ENCODE peak calls at places on chromosomes 4 and X, in six cellular contexts. W is activated T-helper 1 cell treated with anti-CD3 and anti-CD28 coated beads, Interleukin-12 subunit alpha, Interleukin-12 subunit beta, Interleukin-2, Interleukin-4 antibody, amounts not matched to agents 30 ng/mL and 10 ng/mL and 1 ng/mL, durations not matched to agents 14 hours and 24 hours and 36 hours; R is ecto neural progenitor cell; L is HCEC 1CT; P is activated CD8-positive, alpha-beta memory T cell treated with anti-CD3 and anti-CD28 coated beads, Interleukin-2, amount 50 U/mL, for 4 hours; A is amygdala. Q is an unnamed sample.

GRCh38 chr4:155762351-155762750 is 3.5 kb downstream of the GUCY1B1 start:
- DNase-seq in W (no peak), R (no peak), L (no peak), P (no peak), A (no peak), Q (no peak)

GRCh38 chr4:54228064-54228527 is 997 bp upstream of the PDGFRA start:
- DNase-seq in W (no peak), R (peak), L (peak), P (no peak), A (no peak), Q (no peak)

GRCh38 chrX:32150141-32150540 is 1061.2 kb downstream of the DMD start:
- DNase-seq in W (no peak), R (no peak), L (no peak), P (no peak), A (no peak), Q (no peak)

GRCh38 chr4:95051689-95052026 is 293.9 kb downstream of the BMPR1B start:
- DNase-seq in W (no peak), R (no peak), L (no peak), P (no peak), A (no peak), Q (no peak)

GRCh38 chr4:85228264-85228663 is 246.7 kb upstream of the ARHGAP24 start:
- DNase-seq in W (no peak), R (no peak), L (no peak), P (no peak), A (no peak), Q (no peak)

GRCh38 chr4:47031011-47031678 is at the start of gene GABRB1:
- DNase-seq in W (no peak), R (peak), L (peak), P (no peak), A (no peak), Q (no peak)

GRCh38 chrX:103513476-103514108 is 5.7 kb downstream of the RAB40A start:
- DNase-seq in W (no peak), R (no peak), L (no peak), P (no peak), A (no peak), Q (no peak)

GRCh38 chr4:2105559-2105958 is 46.4 kb downstream of the NAT8L start:
- DNase-seq in W (no peak), R (no peak), L (peak), P (no peak), A (no peak), Q (no peak)

GRCh38 chrX:118272237-118272636 is 73.7 kb upstream of the WDR44 start:
- DNase-seq in W (no peak), R (no peak), L (peak), P (no peak), A (no peak), Q (no peak)

GRCh38 chrX:38458071-38458470 is 103.3 kb upstream of the TSPAN7 start:
- DNase-seq in W (no peak), R (no peak), L (no peak), P (no peak), A (no peak), Q (no peak)

GRCh38 chr4:139299536-139299935 is 1.8 kb upstream of the NAA15 start:
- DNase-seq in W (no peak), R (no peak), L (no peak), P (no peak), A (no peak), Q (no peak)

GRCh38 chr4:25442863-25443307 is 65.8 kb downstream of the ANAPC4 start:
- DNase-seq in W (no peak), R (no peak), L (no peak), P (no peak), A (no peak), Q (no peak)

GRCh38 chrX:27444093-27444908 is 18.8 kb downstream of the PPP4R3C start:
- DNase-seq in W (no peak), R (no peak), L (no peak), P (no peak), A (no peak), Q (no peak)

GRCh38 chr4:533318-534100 is 34.5 kb downstream of the PIGG start:
- DNase-seq in W (no peak), R (no peak), L (no peak), P (no peak), A (no peak), Q (no peak)

GRCh38 chr4:73593631-73594241 is 26.5 kb downstream of the RASSF6 start:
- DNase-seq in W (no peak), R (no peak), L (peak), P (no peak), A (no peak), Q (no peak)

GRCh38 chr4:147453561-147454141 is 27.2 kb upstream of the EDNRA start:
- DNase-seq in W (no peak), R (no peak), L (no peak), P (no peak), A (no peak), Q (no peak)

GRCh38 chr4:88765729-88766128 is 68.1 kb upstream of the NAP1L5 start:
- DNase-seq in W (no peak), R (no peak), L (peak), P (no peak), A (no peak), Q (no peak)

GRCh38 chrX:56793112-56793430 is 64.0 kb downstream of the NBDY start:
- DNase-seq in W (no peak), R (peak), L (no peak), P (no peak), A (no peak), Q (no peak)

GRCh38 chr4:140944539-140944938 is 188.4 kb upstream of the TBC1D9 start:
- DNase-seq in W (no peak), R (no peak), L (peak), P (no peak), A (no peak), Q (no peak)

GRCh38 chr4:111433436-111433835 is 711.8 kb upstream of the FAM241A start:
- DNase-seq in W (no peak), R (no peak), L (no peak), P (no peak), A (no peak), Q (no peak)

GRCh38 chr4:150423074-150423473 is 158.9 kb upstream of the MAB21L2 start:
- DNase-seq in W (no peak), R (no peak), L (no peak), P (no peak), A (no peak), Q (no peak)

GRCh38 chr4:26779674-26780073 is 81.0 kb upstream of the STIM2 start:
- DNase-seq in W (no peak), R (no peak), L (no peak), P (no peak), A (no peak), Q (no peak)

GRCh38 chr4:56907009-56907408 is 691 bp upstream of the REST start:
- DNase-seq in W (no peak), R (peak), L (no peak), P (peak), A (no peak), Q (no peak)

GRCh38 chrX:97189668-97190067 is 306.0 kb downstream of the RPA4 start:
- DNase-seq in W (no peak), R (no peak), L (no peak), P (no peak), A (no peak), Q (no peak)

GRCh38 chr4:152063301-152064235 is 302.8 kb upstream of the GATB start:
- DNase-seq in W (peak), R (no peak), L (no peak), P (peak), A (no peak), Q (peak)

GRCh38 chrX:39936886-39937770 is 160.6 kb downstream of the BCOR start:
- DNase-seq in W (no peak), R (no peak), L (no peak), P (peak), A (no peak), Q (no peak)

GRCh38 chrX:130246084-130246483 is 22.6 kb downstream of the ZNF280C start:
- DNase-seq in W (no peak), R (no peak), L (no peak), P (no peak), A (no peak), Q (no peak)

GRCh38 chrX:146615807-146616206 is 193.8 kb upstream of the CXorf51B start:
- DNase-seq in W (no peak), R (no peak), L (no peak), P (no peak), A (no peak), Q (no peak)

GRCh38 chrX:107773906-107774435 is 1.6 kb downstream of the TSC22D3 start:
- DNase-seq in W (no peak), R (no peak), L (no peak), P (no peak), A (no peak), Q (no peak)

GRCh38 chrX:154457491-154458115 is 478 bp upstream of the PLXNA3 start:
- DNase-seq in W (peak), R (no peak), L (no peak), P (peak), A (no peak), Q (peak)

GRCh38 chrX:107272431-107272921 is 66.1 kb downstream of the DNAAF6 start:
- DNase-seq in W (no peak), R (peak), L (no peak), P (no peak), A (no peak), Q (no peak)

GRCh38 chr4:12439633-12440305 is 1011.1 kb upstream of the HS3ST1 start:
- DNase-seq in W (no peak), R (no peak), L (no peak), P (no peak), A (no peak), Q (no peak)

GRCh38 chr4:122960298-122960985 is 38.0 kb upstream of the NUDT6 start:
- DNase-seq in W (no peak), R (no peak), L (peak), P (no peak), A (no peak), Q (no peak)

GRCh38 chr4:39124885-39125599 is 57.3 kb upstream of the WDR19 start:
- DNase-seq in W (no peak), R (no peak), L (no peak), P (no peak), A (no peak), Q (no peak)